ENCODE peak calls at places on chromosomes 4 and X, in ten cellular contexts. One of them, this sample, is unnamed.

GRCh38 chr4:126991965-126992364 is 640.8 kb upstream of the INTU start:
- DNase-seq in NB4: no peak
- DNase-seq in lower leg skin: no peak
- DNase-seq in sigmoid colon: no peak
- DNase-seq in ovary: no peak
- DNase-seq in upper lobe of left lung: no peak
- DNase-seq in IMR-90: peak
- DNase-seq in H1: no peak
- DNase-seq in transverse colon: no peak
- DNase-seq in adrenal gland: no peak
- DNase-seq in this sample: no peak

GRCh38 chr4:140764785-140765392 is 8.7 kb upstream of the TBC1D9 start:
- DNase-seq in IMR-90: no peak
- DNase-seq in sigmoid colon: no peak
- DNase-seq in NB4: no peak
- DNase-seq in lower leg skin: no peak
- DNase-seq in adrenal gland: no peak
- DNase-seq in ovary: no peak
- DNase-seq in transverse colon: no peak
- DNase-seq in upper lobe of left lung: no peak
- DNase-seq in H1: no peak
- DNase-seq in this sample: no peak

GRCh38 chr4:140756292-140757219 is at the start of gene TBC1D9:
- DNase-seq in sigmoid colon: peak
- DNase-seq in transverse colon: peak
- DNase-seq in lower leg skin: peak
- DNase-seq in NB4: peak
- DNase-seq in upper lobe of left lung: peak
- DNase-seq in ovary: peak
- DNase-seq in IMR-90: peak
- DNase-seq in H1: peak
- DNase-seq in adrenal gland: peak
- DNase-seq in this sample: peak

GRCh38 chr4:37891221-37892159 is 606 bp downstream of the TBC1D1 start:
- DNase-seq in adrenal gland: peak
- DNase-seq in upper lobe of left lung: no peak
- DNase-seq in IMR-90: peak
- DNase-seq in ovary: peak
- DNase-seq in lower leg skin: no peak
- DNase-seq in sigmoid colon: peak
- DNase-seq in NB4: peak
- DNase-seq in H1: no peak
- DNase-seq in transverse colon: peak
- DNase-seq in this sample: no peak

GRCh38 chrX:11641368-11641767 is 24.4 kb downstream of the ARHGAP6 start:
- DNase-seq in sigmoid colon: no peak
- DNase-seq in NB4: peak
- DNase-seq in lower leg skin: no peak
- DNase-seq in transverse colon: no peak
- DNase-seq in upper lobe of left lung: no peak
- DNase-seq in ovary: no peak
- DNase-seq in adrenal gland: no peak
- DNase-seq in H1: no peak
- DNase-seq in IMR-90: no peak
- DNase-seq in this sample: no peak

GRCh38 chr4:26321326-26322276 is 787 bp downstream of the RBPJ start:
- DNase-seq in sigmoid colon: peak
- DNase-seq in H1: no peak
- DNase-seq in IMR-90: peak
- DNase-seq in transverse colon: peak
- DNase-seq in ovary: no peak
- DNase-seq in adrenal gland: peak
- DNase-seq in upper lobe of left lung: peak
- DNase-seq in lower leg skin: no peak
- DNase-seq in NB4: peak
- DNase-seq in this sample: peak

GRCh38 chr4:101527186-101527585 is 179.9 kb upstream of the PPP3CA start:
- DNase-seq in lower leg skin: no peak
- DNase-seq in ovary: no peak
- DNase-seq in H1: no peak
- DNase-seq in upper lobe of left lung: no peak
- DNase-seq in adrenal gland: no peak
- DNase-seq in sigmoid colon: no peak
- DNase-seq in IMR-90: no peak
- DNase-seq in transverse colon: no peak
- DNase-seq in NB4: peak
- DNase-seq in this sample: no peak

GRCh38 chrX:37302569-37302968 is 46.6 kb upstream of the PRRG1 start:
- DNase-seq in upper lobe of left lung: no peak
- DNase-seq in ovary: no peak
- DNase-seq in adrenal gland: peak
- DNase-seq in H1: no peak
- DNase-seq in transverse colon: peak
- DNase-seq in sigmoid colon: no peak
- DNase-seq in NB4: peak
- DNase-seq in lower leg skin: no peak
- DNase-seq in IMR-90: peak
- DNase-seq in this sample: peak

GRCh38 chrX:23786268-23786815 is 3.4 kb downstream of the SAT1 start:
- DNase-seq in NB4: no peak
- DNase-seq in lower leg skin: no peak
- DNase-seq in H1: no peak
- DNase-seq in upper lobe of left lung: no peak
- DNase-seq in adrenal gland: peak
- DNase-seq in IMR-90: no peak
- DNase-seq in ovary: no peak
- DNase-seq in sigmoid colon: no peak
- DNase-seq in transverse colon: no peak
- DNase-seq in this sample: no peak
- TF ChIP-seq POLR2A in NB4: no peak
- TF ChIP-seq POLR2A in lower leg skin: no peak
- TF ChIP-seq POLR2A in H1: no peak
- TF ChIP-seq POLR2A in upper lobe of left lung: no peak
- TF ChIP-seq POLR2A in adrenal gland: peak
- TF ChIP-seq POLR2A in IMR-90: peak
- TF ChIP-seq POLR2A in ovary: no peak
- TF ChIP-seq POLR2A in sigmoid colon: no peak
- TF ChIP-seq POLR2A in transverse colon: no peak
- TF ChIP-seq POLR2A in this sample: no peak

GRCh38 chrX:318068-318738 is 393 bp downstream of the GTPBP6 start:
- DNase-seq in IMR-90: peak
- DNase-seq in NB4: peak
- DNase-seq in upper lobe of left lung: no peak
- DNase-seq in adrenal gland: peak
- DNase-seq in transverse colon: peak
- DNase-seq in lower leg skin: peak
- DNase-seq in ovary: peak
- DNase-seq in H1: peak
- DNase-seq in sigmoid colon: peak
- DNase-seq in this sample: no peak
- TF ChIP-seq POLR2A in IMR-90: peak
- TF ChIP-seq POLR2A in NB4: peak
- TF ChIP-seq POLR2A in upper lobe of left lung: no peak
- TF ChIP-seq POLR2A in adrenal gland: peak
- TF ChIP-seq POLR2A in transverse colon: peak
- TF ChIP-seq POLR2A in lower leg skin: no peak
- TF ChIP-seq POLR2A in ovary: peak
- TF ChIP-seq POLR2A in H1: no peak
- TF ChIP-seq POLR2A in sigmoid colon: peak
- TF ChIP-seq POLR2A in this sample: no peak

DNA sequence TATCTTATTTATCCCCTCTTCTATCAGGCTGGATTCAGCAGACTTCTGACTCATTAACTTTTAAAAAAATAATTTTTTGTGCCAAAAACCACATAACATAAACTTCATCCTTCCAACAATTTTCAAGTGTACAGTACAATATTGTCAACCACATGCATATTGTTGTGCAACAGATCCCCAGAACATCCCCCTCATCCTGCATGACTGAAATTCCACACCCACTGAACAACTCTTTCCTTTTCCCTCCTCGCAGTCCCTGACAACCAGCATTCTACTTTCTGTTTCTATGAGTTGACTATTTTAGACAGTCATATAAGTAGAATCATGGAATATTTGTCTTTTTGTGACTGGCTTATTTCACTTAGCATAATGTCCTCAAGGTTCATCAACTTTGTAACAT is 2.2 kb upstream of the MID2 start:
- DNase-seq in upper lobe of left lung: no peak
- DNase-seq in adrenal gland: no peak
- DNase-seq in ovary: no peak
- DNase-seq in transverse colon: no peak
- DNase-seq in sigmoid colon: no peak
- DNase-seq in lower leg skin: no peak
- DNase-seq in IMR-90: peak
- DNase-seq in H1: no peak
- DNase-seq in NB4: no peak
- DNase-seq in this sample: no peak
- TF ChIP-seq POLR2A in upper lobe of left lung: no peak
- TF ChIP-seq POLR2A in adrenal gland: no peak
- TF ChIP-seq POLR2A in ovary: no peak
- TF ChIP-seq POLR2A in transverse colon: no peak
- TF ChIP-seq POLR2A in sigmoid colon: no peak
- TF ChIP-seq POLR2A in lower leg skin: no peak
- TF ChIP-seq POLR2A in IMR-90: no peak
- TF ChIP-seq POLR2A in H1: no peak
- TF ChIP-seq POLR2A in NB4: no peak
- TF ChIP-seq POLR2A in this sample: no peak

DNA sequence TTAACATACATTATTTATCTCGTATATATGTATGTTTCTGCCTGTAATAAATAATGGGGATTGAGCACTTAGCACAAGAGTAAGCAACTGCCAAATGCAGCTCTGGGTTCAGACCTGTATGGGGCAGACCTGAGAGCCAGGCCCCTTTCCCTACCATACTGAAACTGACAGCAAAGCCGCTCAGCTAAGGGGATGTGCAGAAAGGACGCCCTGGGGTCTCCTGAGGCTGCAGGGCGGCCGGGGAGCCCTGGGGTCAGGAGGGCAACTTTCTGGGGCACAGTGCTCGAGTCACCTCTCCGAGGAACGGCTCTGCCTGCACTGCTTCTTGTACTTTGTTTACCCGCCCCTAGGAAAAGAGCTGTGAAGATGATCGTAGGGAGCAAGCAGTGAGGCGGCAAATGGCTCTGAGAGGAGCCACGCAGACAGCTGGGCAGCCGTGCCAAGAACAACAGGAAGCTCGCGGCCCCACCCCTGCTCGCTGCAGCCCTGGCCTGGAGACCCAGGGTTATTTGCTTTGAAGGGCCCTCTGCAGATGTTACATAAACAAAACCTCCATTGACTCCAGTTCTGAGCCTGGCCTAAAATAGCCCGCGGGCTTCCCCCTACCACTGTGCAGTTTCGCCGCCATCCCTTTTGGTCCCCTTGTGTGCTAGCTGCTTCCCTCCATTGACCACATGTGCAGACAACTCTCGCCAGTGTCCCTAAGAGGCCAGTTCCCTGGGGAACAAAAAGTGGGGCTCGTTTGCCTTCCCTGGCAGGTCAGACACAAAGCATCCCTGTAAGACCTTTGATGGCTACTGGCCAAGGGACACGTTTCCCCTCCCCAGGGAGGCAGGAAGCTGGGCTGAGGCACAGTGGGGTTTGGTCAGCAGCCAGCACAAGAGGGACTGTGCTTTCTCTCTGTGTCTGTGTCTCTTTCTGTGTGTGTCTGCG is 111.3 kb upstream of the LNX1 start:
- DNase-seq in NB4: peak
- DNase-seq in H1: no peak
- DNase-seq in ovary: peak
- DNase-seq in upper lobe of left lung: peak
- DNase-seq in IMR-90: peak
- DNase-seq in lower leg skin: peak
- DNase-seq in sigmoid colon: peak
- DNase-seq in adrenal gland: peak
- DNase-seq in transverse colon: peak
- DNase-seq in this sample: no peak
- TF ChIP-seq POLR2A in NB4: no peak
- TF ChIP-seq POLR2A in H1: no peak
- TF ChIP-seq POLR2A in ovary: no peak
- TF ChIP-seq POLR2A in upper lobe of left lung: no peak
- TF ChIP-seq POLR2A in IMR-90: no peak
- TF ChIP-seq POLR2A in lower leg skin: no peak
- TF ChIP-seq POLR2A in sigmoid colon: no peak
- TF ChIP-seq POLR2A in adrenal gland: no peak
- TF ChIP-seq POLR2A in transverse colon: no peak
- TF ChIP-seq POLR2A in this sample: no peak

GRCh38 chr4:186737427-186737826 is 13.8 kb upstream of the FAT1 start:
- DNase-seq in upper lobe of left lung: no peak
- DNase-seq in transverse colon: no peak
- DNase-seq in adrenal gland: no peak
- DNase-seq in sigmoid colon: no peak
- DNase-seq in IMR-90: no peak
- DNase-seq in lower leg skin: no peak
- DNase-seq in ovary: no peak
- DNase-seq in NB4: no peak
- DNase-seq in H1: no peak
- DNase-seq in this sample: no peak

GRCh38 chr4:186734251-186734650 is 10.6 kb upstream of the FAT1 start:
- DNase-seq in sigmoid colon: no peak
- DNase-seq in transverse colon: no peak
- DNase-seq in ovary: no peak
- DNase-seq in upper lobe of left lung: no peak
- DNase-seq in lower leg skin: no peak
- DNase-seq in adrenal gland: no peak
- DNase-seq in NB4: no peak
- DNase-seq in H1: no peak
- DNase-seq in IMR-90: no peak
- DNase-seq in this sample: no peak

GRCh38 chr4:186733778-186734177 is 10.1 kb upstream of the FAT1 start:
- DNase-seq in lower leg skin: no peak
- DNase-seq in transverse colon: no peak
- DNase-seq in adrenal gland: no peak
- DNase-seq in sigmoid colon: no peak
- DNase-seq in NB4: no peak
- DNase-seq in upper lobe of left lung: no peak
- DNase-seq in H1: no peak
- DNase-seq in ovary: no peak
- DNase-seq in IMR-90: no peak
- DNase-seq in this sample: no peak

GRCh38 chr4:186738421-186738820 is 14.8 kb upstream of the FAT1 start:
- DNase-seq in ovary: no peak
- DNase-seq in H1: no peak
- DNase-seq in NB4: no peak
- DNase-seq in transverse colon: no peak
- DNase-seq in IMR-90: no peak
- DNase-seq in sigmoid colon: no peak
- DNase-seq in adrenal gland: no peak
- DNase-seq in lower leg skin: no peak
- DNase-seq in upper lobe of left lung: no peak
- DNase-seq in this sample: no peak

DNA sequence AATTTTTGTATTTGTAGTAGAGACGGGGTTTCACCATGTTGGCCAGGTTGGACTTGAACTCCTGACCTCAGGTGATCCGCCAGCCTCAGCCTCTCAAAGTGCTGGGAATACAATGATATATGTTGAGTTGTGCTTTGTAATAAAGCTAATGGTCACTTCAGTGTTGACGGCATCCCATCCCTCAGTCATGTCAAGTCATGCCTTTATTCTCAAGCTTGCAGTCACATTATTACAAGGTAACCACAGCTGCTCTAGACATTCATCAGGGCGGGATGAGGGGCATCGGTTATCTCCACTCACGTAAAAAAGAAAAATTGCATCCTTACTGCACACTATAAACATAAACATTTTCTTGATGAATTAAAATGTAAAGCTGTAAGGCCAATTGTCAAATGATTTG is 12.8 kb upstream of the FAT1 start:
- DNase-seq in transverse colon: no peak
- DNase-seq in sigmoid colon: no peak
- DNase-seq in adrenal gland: no peak
- DNase-seq in NB4: no peak
- DNase-seq in IMR-90: no peak
- DNase-seq in upper lobe of left lung: no peak
- DNase-seq in H1: no peak
- DNase-seq in lower leg skin: no peak
- DNase-seq in ovary: no peak
- DNase-seq in this sample: no peak
- TF ChIP-seq POLR2A in transverse colon: no peak
- TF ChIP-seq POLR2A in sigmoid colon: no peak
- TF ChIP-seq POLR2A in adrenal gland: no peak
- TF ChIP-seq POLR2A in NB4: no peak
- TF ChIP-seq POLR2A in IMR-90: no peak
- TF ChIP-seq POLR2A in upper lobe of left lung: no peak
- TF ChIP-seq POLR2A in H1: no peak
- TF ChIP-seq POLR2A in lower leg skin: no peak
- TF ChIP-seq POLR2A in ovary: no peak
- TF ChIP-seq POLR2A in this sample: no peak

This sample was measured in erythroblast.